ENCODE peak calls at places on chromosomes 7 and 10, in four cellular contexts. E, Z, F and Q are unnamed samples.
A peak's percentile ranks its signal among the peaks of the same experiment; 100 is the strongest.

GRCh38 chr10:8235253-8236027 is 181.0 kb downstream of the GATA3 start:
- DNase-seq in E (no peak), Z (no peak), F (no peak), Q (no peak)

GRCh38 chr10:106608101-106608500 is 556.4 kb downstream of the SORCS1 start:
- DNase-seq in Z (peak; percentile 10), F (no peak), E (no peak), Q (no peak)

GRCh38 chr7:22094413-22095304 is 149.0 kb upstream of the CDCA7L start:
- DNase-seq in E (no peak), F (no peak), Z (peak; percentile 9), Q (no peak)

GRCh38 chr10:46001187-46001756 is 29.0 kb downstream of the TIMM23 start:
- DNase-seq in E (no peak), F (no peak), Z (no peak), Q (no peak)

GRCh38 chr7:69047166-69047760 is 551.0 kb upstream of the AUTS2 start:
- DNase-seq in F (no peak), Z (no peak), E (no peak), Q (no peak)

GRCh38 chr10:34584164-34584563 is 230.9 kb downstream of the PARD3 start:
- DNase-seq in F (no peak), E (no peak), Z (peak; percentile 42), Q (no peak)

GRCh38 chr10:28984431-28984830 is 304.4 kb upstream of the LYZL1 start:
- DNase-seq in E (peak; percentile 95), Z (peak; percentile 84), F (no peak), Q (peak; percentile 22)

GRCh38 chr7:103735377-103735776 is 254.1 kb downstream of the RELN start:
- DNase-seq in F (no peak), Z (peak; percentile 91), E (peak; percentile 87), Q (no peak)

GRCh38 chr10:74432841-74433594 is 282.0 kb downstream of the ADK start:
- DNase-seq in E (peak; percentile 11), F (no peak), Z (peak; percentile 60), Q (no peak)

GRCh38 chr10:5732141-5732540 is 47.5 kb downstream of the TASOR2 start:
- DNase-seq in F (no peak), Z (no peak), E (no peak), Q (no peak)

GRCh38 chr10:29658984-29659769 is 24.4 kb upstream of the SVIL start:
- DNase-seq in E (peak; percentile 100), F (peak; percentile 54), Z (peak; percentile 100), Q (peak; percentile 43)

GRCh38 chr7:83930262-83930661 is 264.3 kb downstream of the SEMA3A start:
- DNase-seq in Z (no peak), E (no peak), F (no peak), Q (no peak)

GRCh38 chr7:22561356-22561755 is 61.4 kb upstream of the STEAP1B start:
- DNase-seq in E (peak; percentile 98), F (no peak), Z (peak; percentile 100), Q (no peak)

GRCh38 chr7:150695654-150696053 is 10.1 kb downstream of the GIMAP2 start:
- DNase-seq in Z (no peak), E (no peak), F (no peak), Q (no peak)

GRCh38 chr10:80413152-80413996 is 5.0 kb downstream of the PRXL2A start:
- DNase-seq in F (no peak), E (no peak), Z (peak; percentile 26), Q (no peak)

GRCh38 chr10:95421782-95422181 is 131.0 kb upstream of the PDLIM1 start:
- DNase-seq in Z (no peak), F (no peak), E (no peak), Q (no peak)

GRCh38 chr10:128362514-128362913 is 236.3 kb upstream of the MKI67 start:
- DNase-seq in E (no peak), Z (no peak), F (no peak), Q (no peak)